ENCODE peak calls at places on chromosomes 7 and 10, in four cellular contexts. Z is kidney, M is A172, N is GM12891. F is an unnamed sample.

GRCh38 chr7:37097276-37097675 is 351.4 kb downstream of the ELMO1 start:
- DNase-seq in N (no peak), M (no peak), Z (no peak), F (no peak)

GRCh38 chr7:144670251-144670650 is 165.6 kb downstream of the TPK1 start:
- DNase-seq in N (no peak), M (peak; percentile 4), Z (no peak), F (no peak)

GRCh38 chr10:13690281-13690825 is 103.6 kb downstream of the PRPF18 start:
- DNase-seq in M (peak; percentile 94), N (peak; percentile 21), Z (no peak), F (peak; percentile 31)

GRCh38 chr7:158357898-158358821 is 229.5 kb downstream of the PTPRN2 start:
- DNase-seq in N (no peak), Z (no peak), M (no peak), F (peak; percentile 48)

GRCh38 chr7:87797798-87798403 is 78.3 kb downstream of the SLC25A40 start:
- DNase-seq in Z (no peak), N (peak; percentile 5), M (peak; percentile 67), F (no peak)

GRCh38 chr10:129096340-129096984 is 370.6 kb upstream of the MGMT start:
- DNase-seq in M (no peak), Z (no peak), N (no peak), F (no peak)

GRCh38 chr10:6689036-6689435 is 109.0 kb upstream of the PRKCQ start:
- DNase-seq in Z (no peak), N (no peak), M (peak; percentile 71), F (no peak)

GRCh38 chr10:33116293-33116697 is 158.3 kb upstream of the ITGB1 start:
- DNase-seq in M (peak; percentile 53), N (no peak), Z (no peak), F (no peak)

GRCh38 chr7:28354601-28355062 is 57.7 kb upstream of the CREB5 start:
- DNase-seq in N (no peak), M (peak; percentile 96), Z (no peak), F (no peak)

GRCh38 chr10:124245191-124245590 is 151.8 kb upstream of the CHST15 start:
- DNase-seq in M (no peak), N (no peak), Z (no peak), F (peak; percentile 41)

GRCh38 chr10:122878799-122879338 is 512 bp downstream of the FAM24B start:
- DNase-seq in Z (no peak), N (no peak), M (no peak), F (peak; percentile 68)

GRCh38 chr10:77104459-77104980 is 533.1 kb downstream of the KCNMA1 start:
- DNase-seq in M (peak; percentile 62), N (no peak), Z (peak; percentile 80), F (no peak)

GRCh38 chr7:48161407-48162125 is 9.7 kb upstream of the ABCA13 start:
- DNase-seq in Z (no peak), M (no peak), N (no peak), F (no peak)

GRCh38 chr7:5523052-5523711 is 99.5 kb upstream of the TNRC18 start:
- DNase-seq in Z (no peak), N (no peak), M (peak; percentile 74), F (no peak)

GRCh38 chr10:48716393-48716792 is 31.7 kb downstream of the WDFY4 start:
- DNase-seq in M (no peak), N (no peak), Z (no peak), F (no peak)

GRCh38 chr10:5776881-5777197 is 36.4 kb downstream of the GDI2 start:
- DNase-seq in Z (no peak), N (no peak), M (peak; percentile 76), F (no peak)

GRCh38 chr10:46048152-46048551 is 2.1 kb upstream of the MSMB start:
- DNase-seq in M (no peak), Z (no peak), N (no peak), F (no peak)

GRCh38 chr7:12785473-12785872 is 98.0 kb downstream of the ARL4A start:
- DNase-seq in M (no peak), N (no peak), Z (no peak), F (no peak)

GRCh38 chr10:111493024-111493625 is 416.3 kb downstream of the ADRA2A start:
- DNase-seq in N (no peak), Z (no peak), M (no peak), F (no peak)

GRCh38 chr7:1432411-1433082 is 26.7 kb downstream of the MICALL2 start:
- DNase-seq in N (peak; percentile 83), M (peak; percentile 44), Z (no peak), F (peak; percentile 94)

GRCh38 chr10:52353960-52354394 is 39.9 kb downstream of the DKK1 start:
- DNase-seq in N (no peak), M (no peak), Z (no peak), F (no peak)

GRCh38 chr7:142885311-142886230 is at the start of gene TRPV6:
- DNase-seq in M (no peak), N (no peak), Z (no peak), F (peak; percentile 68)

GRCh38 chr7:142140560-142140959 is 29.0 kb downstream of the MGAM2 start:
- DNase-seq in N (no peak), Z (no peak), M (no peak), F (no peak)

GRCh38 chr7:69365588-69366241 is 232.6 kb upstream of the AUTS2 start:
- DNase-seq in N (no peak), Z (no peak), M (peak; percentile 35), F (no peak)

GRCh38 chr10:45180946-45181439 is 134.4 kb downstream of the OR13A1 start:
- DNase-seq in N (no peak), Z (no peak), M (no peak), F (no peak)

GRCh38 chr7:151076863-151077704 is 3.5 kb downstream of the FASTK start:
- DNase-seq in N (no peak), M (no peak), Z (peak; percentile 79), F (peak; percentile 71)

GRCh38 chr7:155296006-155296787 is 1.5 kb upstream of the INSIG1 start:
- DNase-seq in Z (no peak), M (no peak), N (no peak), F (no peak)

GRCh38 chr7:96786261-96786997 is 76.8 kb upstream of the SEM1 start:
- DNase-seq in M (no peak), Z (no peak), N (no peak), F (no peak)

GRCh38 chr10:69088801-69089501 is 1.0 kb downstream of the SRGN start:
- DNase-seq in N (no peak), M (peak; percentile 81), Z (no peak), F (no peak)

GRCh38 chr7:75039709-75040108 is 33.9 kb downstream of the RCC1L start:
- DNase-seq in N (no peak), Z (no peak), M (no peak), F (no peak)

GRCh38 chr10:1933215-1933614 is 195.9 kb upstream of the ADARB2 start:
- DNase-seq in N (no peak), M (no peak), Z (no peak), F (no peak)